ENCODE peak calls at places on chromosomes 12 and 14, in six cellular contexts. U is Peyer's patch, N is right atrium auricular region, L is heart left ventricle, J is right lobe of liver, A is PC-3. M is an unnamed sample.
A peak's percentile ranks its signal among the peaks of the same experiment; 100 is the strongest.

GRCh38 chr14:53055003-53055402 is 98.1 kb downstream of the DDHD1 start:
- DNase-seq in U (no peak), N (no peak), J (no peak), A (peak; percentile 78), L (no peak), M (no peak)

GRCh38 chr12:6688543-6688999 is 604 bp downstream of the ZNF384 start:
- DNase-seq in A (no peak), N (no peak), U (peak; percentile 73), J (peak; percentile 82), L (no peak), M (no peak)

GRCh38 chr14:75566321-75566720 is 12.1 kb upstream of the FLVCR2 start:
- DNase-seq in J (no peak), N (no peak), L (no peak), U (no peak), A (peak; percentile 65), M (peak; percentile 34)

GRCh38 chr14:101243587-101244338 is 317.5 kb upstream of the DIO3 start:
- DNase-seq in J (peak; percentile 23), A (no peak), L (no peak), N (no peak), U (no peak), M (no peak)

GRCh38 chr14:105484069-105484996 is 2.4 kb upstream of the CRIP1 start:
- DNase-seq in A (no peak), J (no peak), L (peak; percentile 70), N (peak; percentile 92), U (no peak), M (no peak)

GRCh38 chr12:607541-608001 is 55.7 kb downstream of the NINJ2 start:
- DNase-seq in N (no peak), A (peak; percentile 67), L (peak; percentile 87), U (no peak), J (peak; percentile 73), M (no peak)

GRCh38 chr12:2593045-2593444 is 201.7 kb upstream of the FKBP4 start:
- DNase-seq in U (peak; percentile 6), J (no peak), L (no peak), A (no peak), N (no peak), M (no peak)

GRCh38 chr12:20050166-20050565 is 318.2 kb upstream of the PDE3A start:
- DNase-seq in J (no peak), U (no peak), L (no peak), N (no peak), A (no peak), M (no peak)

GRCh38 chr12:122182887-122183587 is at the start of gene LRRC43:
- DNase-seq in L (no peak), N (no peak), A (no peak), U (peak; percentile 73), J (no peak), M (no peak)

GRCh38 chr14:59148334-59148900 is 40.0 kb upstream of the DAAM1 start:
- DNase-seq in J (no peak), N (no peak), U (no peak), L (no peak), A (no peak), M (no peak)

GRCh38 chr14:95609398-95609990 is 74.6 kb downstream of the GLRX5 start:
- DNase-seq in J (no peak), A (peak; percentile 56), U (no peak), L (no peak), N (no peak), M (no peak)

GRCh38 chr12:1474567-1475153 is 119.7 kb downstream of the FBXL14 start:
- DNase-seq in J (no peak), A (peak; percentile 67), L (no peak), U (no peak), N (no peak), M (no peak)

GRCh38 chr14:21978184-21978998 is 304.8 kb upstream of the OR4E1 start:
- DNase-seq in N (no peak), J (peak; percentile 46), L (no peak), A (peak; percentile 62), U (no peak), M (peak; percentile 45)

GRCh38 chr12:121295746-121296617 is 527 bp downstream of the CAMKK2 start:
- DNase-seq in L (no peak), A (peak; percentile 21), N (no peak), U (peak; percentile 89), J (peak; percentile 88), M (no peak)

GRCh38 chr12:27619308-27619707 is 76.9 kb upstream of the REP15 start:
- DNase-seq in U (no peak), N (no peak), A (peak; percentile 99), J (no peak), L (no peak), M (no peak)

GRCh38 chr14:51382506-51382905 is 142.5 kb downstream of the TMX1 start:
- DNase-seq in U (no peak), A (no peak), L (no peak), J (no peak), N (no peak), M (no peak)

GRCh38 chr12:75876843-75877587 is 154.6 kb downstream of the PHLDA1 start:
- DNase-seq in A (no peak), N (no peak), J (no peak), U (no peak), L (no peak), M (no peak)

GRCh38 chr14:54347044-54347443 is 49.8 kb upstream of the CDKN3 start:
- DNase-seq in N (no peak), U (no peak), A (no peak), L (no peak), J (no peak), M (no peak)

GRCh38 chr12:118151755-118152154 is 15.8 kb downstream of the PEBP1 start:
- DNase-seq in J (no peak), N (no peak), U (no peak), L (no peak), A (no peak), M (no peak)

GRCh38 chr14:24463806-24464785 is 21.5 kb upstream of the SDR39U1 start:
- DNase-seq in L (no peak), J (no peak), U (no peak), N (no peak), A (no peak), M (no peak)

GRCh38 chr12:13981296-13981962 is at the start of gene GRIN2B:
- DNase-seq in J (no peak), A (no peak), N (no peak), U (no peak), L (no peak), M (no peak)

GRCh38 chr12:28938581-28939301 is 210.3 kb upstream of the FAR2 start:
- DNase-seq in N (no peak), J (no peak), L (no peak), A (no peak), U (no peak), M (no peak)

GRCh38 chr14:104973215-104974145 is 4.7 kb downstream of the AHNAK2 start:
- DNase-seq in L (no peak), A (peak; percentile 99), N (peak; percentile 92), J (peak; percentile 41), U (peak; percentile 88), M (no peak)

GRCh38 chr14:92960706-92961566 is 38.0 kb downstream of the CHGA start:
- DNase-seq in A (peak; percentile 72), J (no peak), L (no peak), N (no peak), U (no peak), M (no peak)

GRCh38 chr12:122265433-122265832 is 861 bp downstream of the VPS33A start:
- DNase-seq in J (no peak), A (no peak), U (no peak), L (no peak), N (no peak), M (peak; percentile 4)

GRCh38 chr12:68514807-68515411 is 95.8 kb upstream of the RAP1B start:
- DNase-seq in J (no peak), U (no peak), L (no peak), N (no peak), A (no peak), M (no peak)

GRCh38 chr14:55610717-55611370 is 30.8 kb downstream of the KTN1 start:
- DNase-seq in A (no peak), N (no peak), J (no peak), L (no peak), U (no peak), M (no peak)

GRCh38 chr12:7797698-7798398 is 8.6 kb downstream of the NANOG start:
- DNase-seq in L (no peak), A (no peak), J (no peak), U (no peak), N (no peak), M (no peak)

GRCh38 chr14:101063121-101063520 is 159.6 kb upstream of the RTL1 start:
- DNase-seq in L (no peak), N (no peak), U (peak; percentile 14), J (no peak), A (no peak), M (no peak)

GRCh38 chr12:89461649-89462612 is 62.7 kb downstream of the GALNT4 start:
- DNase-seq in U (no peak), L (no peak), N (no peak), J (no peak), A (peak; percentile 82), M (no peak)

GRCh38 chr12:1220127-1221092 is 229.4 kb downstream of the ERC1 start:
- DNase-seq in N (no peak), L (peak; percentile 30), J (no peak), A (peak; percentile 73), U (peak; percentile 57), M (no peak)

GRCh38 chr12:88309546-88309945 is 167.4 kb downstream of the TMTC3 start:
- DNase-seq in U (no peak), L (no peak), N (no peak), J (no peak), A (peak; percentile 84), M (no peak)
- H3K4me1 ChIP-seq in U (no peaks in the 10 kb centered on the region), L (peaks cover 11% of the 10 kb centered on the region), N (no peaks in the 10 kb centered on the region), J (no peaks in the 10 kb centered on the region), A (peaks cover 33% of the 10 kb centered on the region), M (no peaks in the 10 kb centered on the region)

DNA sequence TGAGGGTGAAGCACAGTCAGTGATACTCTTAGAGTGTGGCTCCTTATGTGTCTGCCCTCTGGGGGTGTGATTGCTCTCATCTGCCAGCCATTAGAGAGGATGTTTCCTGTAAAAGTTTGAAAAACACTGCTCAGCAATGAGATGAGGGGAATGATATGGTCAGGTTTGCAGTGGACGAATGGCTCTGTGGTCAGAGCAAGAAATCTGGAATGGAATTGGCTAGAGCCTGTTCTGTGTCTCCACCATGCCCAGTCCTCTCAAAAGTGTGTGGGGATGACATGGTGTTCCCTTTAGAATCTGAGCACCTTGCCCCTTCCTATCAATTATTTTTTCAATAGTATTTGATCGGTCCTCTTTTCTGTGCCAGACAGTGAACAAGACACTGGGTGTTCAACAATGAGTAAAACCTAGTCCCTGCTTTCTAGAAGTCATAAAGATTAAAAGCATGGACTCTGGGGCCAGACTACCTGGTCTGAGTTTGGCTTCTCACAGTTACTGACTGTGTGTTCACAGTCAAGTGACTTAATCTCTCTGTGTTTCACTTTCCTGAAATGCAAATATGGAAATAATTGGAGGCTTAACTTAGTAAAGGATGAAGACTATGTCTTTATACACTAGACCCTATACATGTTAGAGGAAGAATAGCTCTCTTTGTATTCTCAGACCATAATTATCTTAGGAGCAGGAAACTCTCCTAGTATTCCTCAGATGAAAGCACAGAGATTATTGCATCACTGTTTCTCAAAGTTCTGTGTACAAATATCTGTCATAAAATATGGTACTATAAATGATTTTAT is 1.6 kb downstream of the ACSS3 start:
- DNase-seq in J (no peak), A (no peak), N (no peak), U (no peak), L (no peak), M (no peak)
- H3K4me3 ChIP-seq in J (peak overlapping the region; percentile 83), A (no peak overlapping the region), N (peak overlapping the region; percentile 86), U (no peak overlapping the region), L (peak overlapping the region; percentile 93), M (no peak overlapping the region)

GRCh38 chr12:111151441-111151840 is 217.5 kb downstream of the PHETA1 start:
- DNase-seq in N (no peak), A (no peak), J (no peak), U (no peak), L (no peak), M (no peak)
- H3K27me3 ChIP-seq in N (no peaks in the 10 kb centered on the region), A (peaks cover 73% of the 10 kb centered on the region), J (no peaks in the 10 kb centered on the region), U (no peaks in the 10 kb centered on the region), L (no peaks in the 10 kb centered on the region), M (peaks cover 3% of the 10 kb centered on the region)

GRCh38 chr12:31002361-31002725 is 71.3 kb upstream of the DDX11 start:
- DNase-seq in U (peak; percentile 38), L (no peak), N (no peak), J (no peak), A (no peak), M (no peak)
- H3K4me1 ChIP-seq in U (no peaks in the 10 kb centered on the region), L (no peaks in the 10 kb centered on the region), N (no peaks in the 10 kb centered on the region), J (no peaks in the 10 kb centered on the region), A (peaks cover 62% of the 10 kb centered on the region), M (no peaks in the 10 kb centered on the region)

M was measured in effector memory CD4-positive, alpha-beta T cell.